ENCODE peak calls at places on chromosome 22, in five cellular contexts. H is GM12878, Q is SK-N-SH, S is K562, M is HepG2. A is an unnamed sample.
A peak's percentile ranks its signal among the peaks of the same experiment; 100 is the strongest.

GRCh38 chr22:46178755-46179505 is 28.6 kb downstream of the PPARA start:
- DNase-seq in Q (no peak), S (no peak), H (no peak), M (peak; percentile 41), A (no peak)

GRCh38 chr22:50011447-50012200 is 941 bp downstream of the IL17REL start:
- DNase-seq in S (no peak), M (no peak), Q (peak; percentile 53), H (no peak), A (no peak)

GRCh38 chr22:33274941-33275443 is 216.8 kb upstream of the SYN3 start:
- DNase-seq in S (no peak), H (no peak), Q (peak; percentile 30), M (no peak), A (no peak)

GRCh38 chr22:36386900-36387663 is 685 bp downstream of the MYH9 start:
- DNase-seq in Q (peak; percentile 78), M (no peak), S (peak; percentile 30), H (no peak), A (peak; percentile 87)

GRCh38 chr22:20112623-20113511 is 3.0 kb upstream of the RANBP1 start:
- DNase-seq in M (no peak), H (no peak), Q (no peak), S (no peak), A (no peak)

GRCh38 chr22:42949159-42949558 is 65.8 kb downstream of the PACSIN2 start:
- DNase-seq in S (no peak), Q (no peak), M (no peak), H (no peak), A (no peak)

GRCh38 chr22:35154937-35155387 is 89.0 kb downstream of the ISX start:
- DNase-seq in S (peak; percentile 60), M (peak; percentile 56), Q (peak; percentile 63), H (no peak), A (peak; percentile 39)

GRCh38 chr22:43993072-43993760 is 30.9 kb upstream of the PARVB start:
- DNase-seq in M (peak; percentile 34), Q (peak; percentile 88), H (peak; percentile 5), S (peak; percentile 57), A (peak; percentile 20)

GRCh38 chr22:44454113-44454769 is 43.8 kb downstream of the RTL6 start:
- DNase-seq in Q (no peak), H (no peak), S (no peak), M (no peak), A (no peak)

GRCh38 chr22:21710156-21710555 is 25.4 kb downstream of the YPEL1 start:
- DNase-seq in Q (no peak), H (no peak), M (no peak), S (no peak), A (no peak)

GRCh38 chr22:49195636-49196035 is 632.0 kb downstream of the BRD1 start:
- DNase-seq in M (no peak), H (no peak), Q (no peak), S (no peak), A (no peak)

GRCh38 chr22:17988800-17989513 is 35.4 kb downstream of the MICAL3 start:
- DNase-seq in S (no peak), H (no peak), Q (no peak), M (no peak), A (no peak)

GRCh38 chr22:44109417-44109816 is 71.3 kb upstream of the PARVG start:
- DNase-seq in Q (peak; percentile 47), H (no peak), S (no peak), M (no peak), A (no peak)

GRCh38 chr22:41780714-41781507 is 19.6 kb upstream of the CCDC134 start:
- DNase-seq in M (peak; percentile 56), S (peak; percentile 36), H (peak; percentile 90), Q (no peak), A (peak; percentile 92)
- TF ChIP-seq GABPA in M (peak; percentile 58), S (peak; percentile 69), H (peak; percentile 77), Q (no peak), A (peak; percentile 42)

DNA sequence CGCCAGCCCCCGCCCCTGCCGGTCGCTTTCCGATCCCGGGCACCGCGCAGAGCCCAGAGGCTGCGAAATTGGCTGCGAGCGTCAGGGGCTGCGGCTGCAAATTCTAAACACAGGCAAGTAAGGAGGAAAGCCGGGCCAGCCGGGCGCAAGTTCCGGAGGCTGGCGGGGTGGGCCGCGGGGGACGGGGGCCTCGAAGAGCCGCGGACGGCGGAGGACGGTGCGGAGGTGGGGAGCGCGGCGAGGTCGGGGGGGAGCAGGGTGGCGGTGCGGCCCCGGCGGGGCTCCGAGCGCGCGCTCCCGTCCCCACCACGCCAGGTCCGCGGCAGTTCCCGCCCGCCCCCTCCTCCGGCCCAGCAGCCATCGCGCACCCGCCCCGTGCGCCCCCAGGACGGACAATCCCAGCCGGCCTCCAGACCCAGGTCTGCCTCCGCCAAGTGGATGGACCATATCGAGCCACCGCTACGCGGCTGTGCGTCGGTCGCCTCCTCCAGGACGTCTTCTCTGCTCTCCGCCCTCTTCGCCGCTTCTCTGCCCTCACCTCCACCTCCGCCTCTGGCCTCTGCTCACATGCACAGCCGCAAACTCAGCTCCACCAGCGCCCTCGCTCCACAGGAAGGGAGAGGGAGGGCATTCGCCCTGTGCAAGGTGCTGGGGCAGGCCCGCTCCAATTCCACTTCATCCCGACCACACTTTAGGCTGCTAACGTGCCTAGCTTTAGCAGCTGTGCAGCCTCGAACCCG is 7.2 kb downstream of the ELFN2 start:
- DNase-seq in M (no peak), Q (peak; percentile 84), H (no peak), S (no peak), A (no peak)
- TF ChIP-seq REST in M (no peak), Q (no peak), H (no peak), S (no peak), A (no peak)

DNA sequence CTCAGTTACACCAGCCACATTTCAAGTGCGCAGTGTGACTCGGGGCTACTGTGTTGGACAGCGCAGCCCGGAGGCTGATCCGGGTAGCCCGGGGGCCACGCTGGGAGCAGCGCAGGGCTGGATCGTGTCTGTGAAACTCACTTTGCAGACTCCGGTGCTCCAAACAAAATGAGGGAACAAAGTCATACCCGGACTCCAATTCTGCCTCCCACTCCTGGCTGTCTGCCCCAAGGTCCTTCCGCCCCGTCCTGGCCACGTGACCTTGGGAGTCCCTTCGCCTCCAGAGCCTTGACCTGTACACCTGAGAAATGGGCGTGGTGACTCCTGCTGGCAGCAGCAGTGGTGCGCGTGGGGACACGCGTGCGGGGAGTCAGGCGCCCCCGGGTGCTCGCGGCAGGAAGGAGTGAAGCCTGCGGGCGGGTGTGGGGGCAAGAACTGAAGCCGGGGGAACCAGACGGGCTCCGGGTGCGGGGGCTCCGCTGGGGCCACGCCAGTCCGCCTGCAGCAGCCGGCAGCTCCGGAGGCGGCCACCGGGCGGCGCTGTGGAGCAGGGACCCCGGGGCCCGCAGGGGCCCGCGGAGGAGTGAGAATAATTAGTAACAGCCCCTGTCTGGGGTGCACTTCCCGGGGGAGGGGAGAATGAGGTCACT is 42.4 kb downstream of the KCNJ4 start:
- DNase-seq in M (no peak), S (peak; percentile 84), H (no peak), Q (peak; percentile 85), A (no peak)
- H3K4me3 ChIP-seq in M (peak overlapping the region; percentile 26), S (peak overlapping the region; percentile 27), H (no peak overlapping the region), Q (peak overlapping the region; percentile 21), A (peak overlapping the region; percentile 10)

GRCh38 chr22:25745341-25746011 is 3.5 kb downstream of the MYO18B start:
- DNase-seq in Q (no peak), S (no peak), M (no peak), H (no peak), A (no peak)
- TF ChIP-seq GABPA in Q (no peak), S (no peak), M (no peak), H (no peak), A (no peak)

GRCh38 chr22:26068571-26068970 is 100.7 kb upstream of the SEZ6L start:
- DNase-seq in S (no peak), H (no peak), Q (no peak), M (no peak), A (no peak)
- TF ChIP-seq REST in S (no peak), H (no peak), Q (no peak), M (no peak), A (no peak)

GRCh38 chr22:28105988-28106387 is 186.9 kb upstream of the PITPNB start:
- DNase-seq in M (no peak), Q (no peak), S (no peak), H (no peak), A (no peak)
- H3K4me3 ChIP-seq in M (no peak overlapping the region), Q (no peak overlapping the region), S (no peak overlapping the region), H (no peak overlapping the region), A (no peak overlapping the region)

GRCh38 chr22:23099525-23099792 is 29.1 kb downstream of the GNAZ start:
- DNase-seq in M (no peak), Q (no peak), H (no peak), S (peak; percentile 58), A (no peak)

GRCh38 chr22:23100124-23100801 is 29.9 kb downstream of the GNAZ start:
- DNase-seq in H (no peak), S (peak; percentile 64), M (no peak), Q (no peak), A (no peak)

GRCh38 chr22:23097412-23098229 is 27.3 kb downstream of the GNAZ start:
- DNase-seq in Q (no peak), M (no peak), H (no peak), S (peak; percentile 58), A (no peak)

GRCh38 chr22:23098230-23098705 is 27.9 kb downstream of the GNAZ start:
- DNase-seq in H (no peak), Q (no peak), S (peak; percentile 60), M (no peak), A (no peak)

DNA sequence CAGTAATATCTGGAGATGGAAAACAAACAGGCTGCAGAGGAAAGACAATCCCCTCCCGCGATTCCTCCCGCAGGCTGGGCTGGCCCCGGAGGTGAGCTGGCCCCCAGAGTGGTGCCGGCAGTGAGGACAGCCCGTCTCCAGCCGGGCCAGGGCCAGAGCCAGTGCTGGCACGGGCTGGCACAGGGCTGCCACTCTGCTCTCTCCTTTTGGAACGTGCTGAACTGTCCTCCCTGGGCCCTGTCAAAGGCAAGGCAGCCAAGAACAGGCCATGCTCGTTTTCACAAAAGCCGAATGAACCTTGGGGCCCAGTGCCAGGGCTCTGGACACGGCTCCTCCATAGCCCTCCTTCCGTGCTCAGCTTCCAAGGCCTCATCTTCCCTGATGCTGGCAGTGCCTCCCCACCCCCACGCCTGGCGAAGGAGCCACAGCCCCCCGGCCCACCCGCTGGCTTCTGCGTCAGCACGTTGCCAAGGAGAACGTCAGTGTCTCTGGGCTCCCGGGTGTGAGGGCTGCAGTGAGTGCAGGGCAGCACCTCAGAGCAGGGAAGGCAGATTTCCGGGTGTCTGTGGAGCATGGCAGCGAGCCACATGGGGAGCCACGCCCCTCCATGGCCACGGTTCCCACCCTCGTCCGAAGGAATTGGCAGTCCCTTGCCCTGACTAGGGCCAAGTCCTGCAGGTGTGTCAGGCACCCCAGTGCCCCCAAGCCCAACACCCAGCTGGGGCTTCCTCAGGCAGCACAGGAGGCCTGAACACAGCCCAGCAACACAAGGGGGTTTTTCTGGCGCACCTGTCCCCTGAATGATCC is 28.6 kb downstream of the GNAZ start:
- DNase-seq in S (peak; percentile 63), Q (no peak), M (no peak), H (no peak), A (no peak)
- TF ChIP-seq GABPA in S (no peak), Q (no peak), M (no peak), H (no peak), A (no peak)

DNA sequence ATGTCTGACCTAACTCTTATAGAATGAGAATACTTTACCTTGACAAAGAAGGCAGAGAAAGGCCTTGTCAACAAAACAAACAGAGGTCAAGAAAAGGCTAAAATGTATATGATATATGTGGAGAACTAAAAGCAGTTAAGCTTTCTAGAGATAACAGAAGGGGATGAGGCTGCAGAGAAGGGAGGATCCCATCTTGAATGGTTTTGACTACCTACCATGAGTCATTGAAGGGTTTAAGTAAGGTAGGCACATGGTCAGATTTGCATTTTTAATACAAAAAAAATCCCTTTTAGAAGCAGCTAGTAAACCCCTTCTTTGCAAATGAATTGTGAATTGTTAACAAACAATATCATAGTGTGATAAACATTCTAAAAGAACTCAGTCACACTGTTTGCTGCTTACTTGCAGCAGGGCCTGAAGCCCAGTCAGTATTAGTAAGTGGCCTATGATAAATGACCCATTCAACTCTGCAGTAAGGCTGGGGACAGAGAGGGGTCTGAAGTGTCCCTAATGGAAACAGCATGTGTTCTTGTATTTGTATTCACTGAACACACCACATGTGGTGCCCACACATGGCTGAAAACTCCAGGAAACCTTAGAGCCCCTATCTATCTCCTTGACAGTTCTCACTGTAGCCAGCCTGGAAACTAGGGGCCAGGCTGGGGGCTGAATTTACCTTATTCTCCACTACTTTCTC is 328.8 kb upstream of the PITPNB start:
- DNase-seq in S (peak; percentile 18), Q (peak; percentile 46), H (no peak), M (no peak), A (no peak)
- TF ChIP-seq REST in S (no peak), Q (no peak), H (no peak), M (no peak), A (no peak)